ENCODE peak calls at places on chromosomes 7 and 10, in four cellular contexts. One of them, this sample, is unnamed.
A peak's percentile ranks its signal among the peaks of the same experiment; 100 is the strongest.

GRCh38 chr7:39099146-39099545 is 121.4 kb downstream of the POU6F2 start:
- DNase-seq in endodermal cell: no peak
- DNase-seq in T-cell: no peak
- DNase-seq in GM10248: no peak
- DNase-seq in this sample: no peak

GRCh38 chr7:74233655-74234280 is 20.4 kb downstream of the RFC2 start:
- DNase-seq in GM10248: no peak
- DNase-seq in endodermal cell: no peak
- DNase-seq in T-cell: no peak
- DNase-seq in this sample: no peak

GRCh38 chr7:143444063-143444782 is 970 bp downstream of the TAS2R60 start:
- DNase-seq in endodermal cell: no peak
- DNase-seq in GM10248: no peak
- DNase-seq in T-cell: no peak
- DNase-seq in this sample: no peak

GRCh38 chr7:103640031-103640779 is 194.2 kb upstream of the SLC26A5 start:
- DNase-seq in T-cell: no peak
- DNase-seq in GM10248: no peak
- DNase-seq in endodermal cell: no peak
- DNase-seq in this sample: no peak

GRCh38 chr10:121595806-121596667 is 2.2 kb downstream of the FGFR2 start:
- DNase-seq in GM10248: no peak
- DNase-seq in T-cell: no peak
- DNase-seq in endodermal cell: peak; percentile 88
- DNase-seq in this sample: peak; percentile 74

GRCh38 chr10:117980755-117981525 is 65.8 kb downstream of the RAB11FIP2 start:
- DNase-seq in GM10248: no peak
- DNase-seq in endodermal cell: no peak
- DNase-seq in T-cell: no peak
- DNase-seq in this sample: no peak

GRCh38 chr10:80168679-80169380 is 36.3 kb downstream of the PLAC9 start:
- DNase-seq in GM10248: peak; percentile 72
- DNase-seq in T-cell: peak; percentile 28
- DNase-seq in endodermal cell: peak; percentile 77
- DNase-seq in this sample: peak; percentile 94

GRCh38 chr7:102156867-102157266 is 129.8 kb upstream of the SH2B2 start:
- DNase-seq in endodermal cell: no peak
- DNase-seq in T-cell: no peak
- DNase-seq in GM10248: no peak
- DNase-seq in this sample: no peak

GRCh38 chr10:497898-498451 is 191.5 kb downstream of the DIP2C start:
- DNase-seq in T-cell: no peak
- DNase-seq in GM10248: no peak
- DNase-seq in endodermal cell: no peak
- DNase-seq in this sample: no peak

GRCh38 chr7:3439333-3440030 is 138.4 kb downstream of the SDK1 start:
- DNase-seq in endodermal cell: no peak
- DNase-seq in GM10248: no peak
- DNase-seq in T-cell: no peak
- DNase-seq in this sample: no peak

GRCh38 chr7:30880941-30881340 is 30.7 kb upstream of the AQP1 start:
- DNase-seq in GM10248: no peak
- DNase-seq in endodermal cell: peak; percentile 65
- DNase-seq in T-cell: no peak
- DNase-seq in this sample: peak; percentile 78

GRCh38 chr10:117374506-117375359 is 507 bp downstream of the PDZD8 start:
- DNase-seq in endodermal cell: peak; percentile 80
- DNase-seq in GM10248: no peak
- DNase-seq in T-cell: peak; percentile 7
- DNase-seq in this sample: no peak

GRCh38 chr7:151038951-151039849 is 9.1 kb upstream of the ASIC3 start:
- DNase-seq in GM10248: peak; percentile 54
- DNase-seq in T-cell: no peak
- DNase-seq in endodermal cell: peak; percentile 66
- DNase-seq in this sample: no peak

GRCh38 chr10:73744690-73744994 is 470 bp downstream of the SEC24C start:
- DNase-seq in endodermal cell: no peak
- DNase-seq in GM10248: peak; percentile 44
- DNase-seq in T-cell: peak; percentile 48
- DNase-seq in this sample: peak; percentile 69

GRCh38 chr7:121016976-121017375 is 28.5 kb downstream of the CPED1 start:
- DNase-seq in GM10248: no peak
- DNase-seq in T-cell: no peak
- DNase-seq in endodermal cell: no peak
- DNase-seq in this sample: no peak

This sample was measured in H7.